ENCODE peak calls at places on chromosomes 6 and 20, in six cellular contexts. One of them, this sample, is unnamed.

GRCh38 chr6:24931752-24932691 is 3.7 kb downstream of the RIPOR2 start:
- DNase-seq in Panc1: no peak
- DNase-seq in breast epithelium: no peak
- DNase-seq in OCI-LY7: peak; percentile 86
- DNase-seq in aorta: no peak
- DNase-seq in A549: no peak
- DNase-seq in this sample: no peak

GRCh38 chr6:45371924-45372582 is 5.7 kb downstream of the SUPT3H start:
- DNase-seq in breast epithelium: no peak
- DNase-seq in OCI-LY7: no peak
- DNase-seq in Panc1: no peak
- DNase-seq in A549: no peak
- DNase-seq in aorta: no peak
- DNase-seq in this sample: no peak

GRCh38 chr6:41231246-41231645 is 3.1 kb downstream of the TREML4 start:
- DNase-seq in breast epithelium: no peak
- DNase-seq in Panc1: no peak
- DNase-seq in aorta: no peak
- DNase-seq in A549: no peak
- DNase-seq in OCI-LY7: no peak
- DNase-seq in this sample: no peak

GRCh38 chr6:115514656-115515055 is 546.0 kb downstream of the FRK start:
- DNase-seq in aorta: no peak
- DNase-seq in Panc1: no peak
- DNase-seq in OCI-LY7: no peak
- DNase-seq in A549: no peak
- DNase-seq in breast epithelium: no peak
- DNase-seq in this sample: no peak

GRCh38 chr6:90123796-90124195 is 172.8 kb downstream of the BACH2 start:
- DNase-seq in OCI-LY7: no peak
- DNase-seq in aorta: no peak
- DNase-seq in breast epithelium: no peak
- DNase-seq in Panc1: no peak
- DNase-seq in A549: no peak
- DNase-seq in this sample: no peak

GRCh38 chr20:3658019-3658707 is 5.0 kb downstream of the GFRA4 start:
- DNase-seq in aorta: no peak
- DNase-seq in A549: no peak
- DNase-seq in breast epithelium: no peak
- DNase-seq in Panc1: no peak
- DNase-seq in OCI-LY7: no peak
- DNase-seq in this sample: no peak

GRCh38 chr20:10848810-10849370 is 175.1 kb upstream of the JAG1 start:
- DNase-seq in OCI-LY7: no peak
- DNase-seq in Panc1: peak; percentile 57
- DNase-seq in A549: peak; percentile 64
- DNase-seq in breast epithelium: no peak
- DNase-seq in aorta: no peak
- DNase-seq in this sample: peak; percentile 64

GRCh38 chr20:5608104-5608447 is 142.1 kb upstream of the SHLD1 start:
- DNase-seq in A549: no peak
- DNase-seq in breast epithelium: no peak
- DNase-seq in Panc1: no peak
- DNase-seq in aorta: no peak
- DNase-seq in OCI-LY7: no peak
- DNase-seq in this sample: peak; percentile 40

GRCh38 chr20:592506-592905 is 17.6 kb downstream of the TCF15 start:
- DNase-seq in A549: no peak
- DNase-seq in breast epithelium: peak; percentile 17
- DNase-seq in aorta: no peak
- DNase-seq in OCI-LY7: no peak
- DNase-seq in Panc1: no peak
- DNase-seq in this sample: no peak

GRCh38 chr6:152631376-152631775 is 5.8 kb downstream of the SYNE1 start:
- DNase-seq in Panc1: no peak
- DNase-seq in breast epithelium: no peak
- DNase-seq in aorta: no peak
- DNase-seq in A549: no peak
- DNase-seq in OCI-LY7: no peak
- DNase-seq in this sample: no peak

GRCh38 chr6:153131037-153131981 is at the start of gene RGS17:
- DNase-seq in OCI-LY7: no peak
- DNase-seq in aorta: peak; percentile 78
- DNase-seq in A549: peak; percentile 65
- DNase-seq in Panc1: no peak
- DNase-seq in breast epithelium: no peak
- DNase-seq in this sample: peak; percentile 34

GRCh38 chr20:13089950-13090469 is 81.2 kb downstream of the SPTLC3 start:
- DNase-seq in Panc1: no peak
- DNase-seq in breast epithelium: no peak
- DNase-seq in OCI-LY7: no peak
- DNase-seq in aorta: no peak
- DNase-seq in A549: no peak
- DNase-seq in this sample: no peak

GRCh38 chr6:147974376-147974775 is 368.3 kb upstream of the SASH1 start:
- DNase-seq in A549: no peak
- DNase-seq in Panc1: peak; percentile 15
- DNase-seq in aorta: no peak
- DNase-seq in breast epithelium: no peak
- DNase-seq in OCI-LY7: no peak
- DNase-seq in this sample: no peak

GRCh38 chr6:99013661-99014458 is 66.1 kb upstream of the FBXL4 start:
- DNase-seq in breast epithelium: no peak
- DNase-seq in A549: no peak
- DNase-seq in Panc1: no peak
- DNase-seq in OCI-LY7: no peak
- DNase-seq in aorta: no peak
- DNase-seq in this sample: no peak

GRCh38 chr6:14129572-14129971 is 12.0 kb downstream of the CD83 start:
- DNase-seq in A549: peak; percentile 51
- DNase-seq in OCI-LY7: peak; percentile 83
- DNase-seq in breast epithelium: no peak
- DNase-seq in Panc1: no peak
- DNase-seq in aorta: no peak
- DNase-seq in this sample: peak; percentile 53

GRCh38 chr6:100893743-100894142 is 12.6 kb upstream of the ASCC3 start:
- DNase-seq in OCI-LY7: no peak
- DNase-seq in A549: no peak
- DNase-seq in Panc1: no peak
- DNase-seq in aorta: no peak
- DNase-seq in breast epithelium: no peak
- DNase-seq in this sample: no peak

GRCh38 chr6:100892116-100892515 is 11.0 kb upstream of the ASCC3 start:
- DNase-seq in OCI-LY7: no peak
- DNase-seq in breast epithelium: no peak
- DNase-seq in A549: no peak
- DNase-seq in Panc1: no peak
- DNase-seq in aorta: no peak
- DNase-seq in this sample: no peak

GRCh38 chr6:100891079-100891478 is 9.9 kb upstream of the ASCC3 start:
- DNase-seq in aorta: no peak
- DNase-seq in A549: no peak
- DNase-seq in Panc1: no peak
- DNase-seq in breast epithelium: no peak
- DNase-seq in OCI-LY7: no peak
- DNase-seq in this sample: no peak

GRCh38 chr6:100889351-100889750 is 8.2 kb upstream of the ASCC3 start:
- DNase-seq in Panc1: no peak
- DNase-seq in OCI-LY7: no peak
- DNase-seq in breast epithelium: no peak
- DNase-seq in A549: no peak
- DNase-seq in aorta: no peak
- DNase-seq in this sample: no peak

GRCh38 chr6:100892693-100893092 is 11.6 kb upstream of the ASCC3 start:
- DNase-seq in aorta: no peak
- DNase-seq in breast epithelium: no peak
- DNase-seq in OCI-LY7: no peak
- DNase-seq in A549: no peak
- DNase-seq in Panc1: no peak
- DNase-seq in this sample: no peak
- H3K4me1 ChIP-seq in aorta: no peaks in the 10 kb centered on the region
- H3K4me1 ChIP-seq in breast epithelium: no peaks in the 10 kb centered on the region
- H3K4me1 ChIP-seq in OCI-LY7: no peaks in the 10 kb centered on the region
- H3K4me1 ChIP-seq in A549: no peaks in the 10 kb centered on the region
- H3K4me1 ChIP-seq in Panc1: peaks cover 3% of the 10 kb centered on the region
- H3K4me1 ChIP-seq in this sample: no peaks in the 10 kb centered on the region

GRCh38 chr6:125750692-125751333 is 1.4 kb downstream of the HEY2 start:
- DNase-seq in A549: no peak
- DNase-seq in breast epithelium: no peak
- DNase-seq in aorta: no peak
- DNase-seq in OCI-LY7: no peak
- DNase-seq in Panc1: no peak
- DNase-seq in this sample: no peak
- H3K4me1 ChIP-seq in A549: peaks cover 23% of the 10 kb centered on the region
- H3K4me1 ChIP-seq in breast epithelium: no peaks in the 10 kb centered on the region
- H3K4me1 ChIP-seq in aorta: peaks cover 2% of the 10 kb centered on the region
- H3K4me1 ChIP-seq in OCI-LY7: peaks cover 46% of the 10 kb centered on the region
- H3K4me1 ChIP-seq in Panc1: peaks cover 27% of the 10 kb centered on the region
- H3K4me1 ChIP-seq in this sample: peaks cover 5% of the 10 kb centered on the region

GRCh38 chr6:82245376-82245775 is 2.2 kb downstream of the IBTK start:
- DNase-seq in aorta: no peak
- DNase-seq in breast epithelium: no peak
- DNase-seq in OCI-LY7: no peak
- DNase-seq in A549: no peak
- DNase-seq in Panc1: no peak
- DNase-seq in this sample: no peak
- H3K4me1 ChIP-seq in aorta: no peaks in the 10 kb centered on the region
- H3K4me1 ChIP-seq in breast epithelium: no peaks in the 10 kb centered on the region
- H3K4me1 ChIP-seq in OCI-LY7: peaks cover 26% of the 10 kb centered on the region
- H3K4me1 ChIP-seq in A549: peaks cover 46% of the 10 kb centered on the region
- H3K4me1 ChIP-seq in Panc1: peaks cover 43% of the 10 kb centered on the region
- H3K4me1 ChIP-seq in this sample: no peaks in the 10 kb centered on the region

GRCh38 chr20:32585011-32585518 is at the start of gene NOL4L:
- DNase-seq in Panc1: no peak
- DNase-seq in OCI-LY7: peak; percentile 43
- DNase-seq in aorta: no peak
- DNase-seq in breast epithelium: no peak
- DNase-seq in A549: no peak
- DNase-seq in this sample: no peak

GRCh38 chr20:32580970-32581838 is 3.9 kb downstream of the NOL4L start:
- DNase-seq in Panc1: no peak
- DNase-seq in A549: no peak
- DNase-seq in breast epithelium: no peak
- DNase-seq in OCI-LY7: peak; percentile 33
- DNase-seq in aorta: no peak
- DNase-seq in this sample: no peak

GRCh38 chr20:32581839-32582658 is 3.1 kb downstream of the NOL4L start:
- DNase-seq in Panc1: no peak
- DNase-seq in OCI-LY7: no peak
- DNase-seq in aorta: no peak
- DNase-seq in breast epithelium: no peak
- DNase-seq in A549: no peak
- DNase-seq in this sample: no peak

GRCh38 chr20:32583581-32584045 is 1.5 kb downstream of the NOL4L start:
- DNase-seq in OCI-LY7: peak; percentile 28
- DNase-seq in A549: no peak
- DNase-seq in breast epithelium: no peak
- DNase-seq in Panc1: no peak
- DNase-seq in aorta: no peak
- DNase-seq in this sample: no peak

DNA sequence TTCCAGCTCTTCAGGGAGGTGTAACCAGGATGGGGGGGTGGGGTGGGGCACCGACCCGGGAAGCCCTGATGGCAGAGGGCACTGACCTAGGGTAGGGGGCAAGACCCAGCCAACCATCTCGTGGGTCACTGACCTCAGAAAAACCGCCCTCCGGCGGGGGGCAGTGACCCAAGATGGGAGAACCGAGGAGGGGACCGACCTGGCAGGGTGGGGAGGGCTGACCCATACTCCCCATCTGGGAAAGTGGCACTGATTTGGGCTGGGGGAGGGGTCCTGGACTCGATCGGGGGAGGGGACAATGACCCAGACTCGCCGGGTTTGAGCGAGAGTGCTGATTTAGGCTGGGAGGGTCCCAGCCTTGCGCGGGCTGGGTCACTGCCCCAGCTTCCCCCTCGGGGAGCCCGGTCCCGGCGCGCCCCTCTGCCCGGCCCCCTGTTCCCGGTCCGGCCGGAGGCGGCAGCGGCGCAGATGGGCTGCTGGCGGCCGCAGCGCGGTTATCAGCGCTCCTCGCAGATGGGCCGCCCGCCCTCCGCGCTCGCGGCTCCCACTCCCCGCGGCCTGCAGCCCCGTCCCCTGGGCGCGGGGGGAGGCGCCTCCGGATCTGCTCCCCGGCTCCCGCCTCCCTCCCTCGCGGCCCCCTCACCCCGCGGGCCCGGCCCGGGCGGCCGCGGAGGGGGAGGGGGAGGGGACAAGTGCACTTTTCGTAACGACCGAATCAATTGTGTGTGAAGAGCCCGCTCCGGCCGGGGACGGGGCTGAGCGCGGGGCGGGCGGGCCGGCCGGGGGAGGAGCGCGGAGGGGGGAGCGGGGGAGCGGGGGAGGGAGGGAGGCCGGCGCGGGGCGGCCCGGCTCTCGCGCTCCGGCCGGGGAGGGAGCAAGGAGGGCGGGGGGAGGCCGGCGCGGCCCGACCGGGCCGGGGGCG is 2.2 kb downstream of the NOL4L start:
- DNase-seq in OCI-LY7: peak; percentile 44
- DNase-seq in Panc1: no peak
- DNase-seq in breast epithelium: no peak
- DNase-seq in A549: no peak
- DNase-seq in aorta: no peak
- DNase-seq in this sample: no peak
- H3K4me1 ChIP-seq in OCI-LY7: peaks cover 43% of the 10 kb centered on the region
- H3K4me1 ChIP-seq in Panc1: peaks cover 17% of the 10 kb centered on the region
- H3K4me1 ChIP-seq in breast epithelium: peaks cover 3% of the 10 kb centered on the region
- H3K4me1 ChIP-seq in A549: peaks cover 7% of the 10 kb centered on the region
- H3K4me1 ChIP-seq in aorta: no peaks in the 10 kb centered on the region
- H3K4me1 ChIP-seq in this sample: no peaks in the 10 kb centered on the region

DNA sequence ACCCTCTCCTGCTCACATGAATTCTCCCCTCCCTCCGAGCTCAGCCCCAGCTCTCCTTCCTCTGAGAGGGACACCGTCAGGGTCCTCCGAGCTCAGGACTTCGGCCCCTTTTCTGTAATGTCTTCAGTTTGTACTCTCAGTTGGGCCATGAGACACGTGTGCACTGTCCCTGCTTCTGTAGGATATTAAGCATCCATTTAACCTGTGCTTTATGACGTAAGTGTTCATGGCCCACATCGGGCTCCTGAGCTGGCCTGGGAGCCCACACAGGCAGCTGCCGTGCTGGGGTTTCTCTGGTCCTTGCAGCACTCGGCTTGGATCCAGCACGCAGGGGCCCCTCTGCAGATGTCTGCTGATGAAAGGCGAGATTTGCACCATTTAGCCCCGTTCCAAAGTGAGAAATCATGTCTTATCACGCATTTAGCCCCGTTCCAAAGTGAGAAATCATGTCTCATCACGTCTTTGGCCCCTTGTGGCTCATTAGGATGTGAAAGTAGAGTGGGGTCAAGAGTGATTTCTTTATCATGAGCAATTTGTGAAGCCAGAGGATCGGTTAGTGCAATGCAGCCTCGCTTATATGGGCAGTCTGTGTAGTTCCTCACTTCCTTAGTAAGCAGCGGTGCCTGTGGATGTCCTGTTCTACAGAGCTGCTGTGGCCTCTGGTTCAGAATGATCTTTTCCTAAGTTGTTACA is 25.3 kb downstream of the DUSP22 start:
- DNase-seq in breast epithelium: no peak
- DNase-seq in Panc1: no peak
- DNase-seq in aorta: no peak
- DNase-seq in OCI-LY7: no peak
- DNase-seq in A549: no peak
- DNase-seq in this sample: no peak
- H3K4me1 ChIP-seq in breast epithelium: no peaks in the 10 kb centered on the region
- H3K4me1 ChIP-seq in Panc1: no peaks in the 10 kb centered on the region
- H3K4me1 ChIP-seq in aorta: no peaks in the 10 kb centered on the region
- H3K4me1 ChIP-seq in OCI-LY7: peaks cover 100% of the 10 kb centered on the region
- H3K4me1 ChIP-seq in A549: no peaks in the 10 kb centered on the region
- H3K4me1 ChIP-seq in this sample: no peaks in the 10 kb centered on the region